ENCODE peak calls at places on chromosomes 7 and 10, in four cellular contexts. C, W, I and T are unnamed samples.

GRCh38 chr7:80806653-80807052 is 112.2 kb downstream of the SEMA3C start:
- DNase-seq in C (no peak), I (no peak), W (no peak), T (no peak)

GRCh38 chr7:143385891-143386781 is 5.0 kb downstream of the ZYX start:
- DNase-seq in W (no peak), C (peak; percentile 84), I (peak; percentile 71), T (peak; percentile 68)

GRCh38 chr7:44104880-44105771 is 981 bp downstream of the AEBP1 start:
- DNase-seq in I (peak; percentile 70), C (no peak), W (peak; percentile 46), T (peak; percentile 60)

GRCh38 chr10:107800061-107800460 is 635.6 kb upstream of the SORCS1 start:
- DNase-seq in W (no peak), C (no peak), I (no peak), T (no peak)

GRCh38 chr10:74930962-74931361 is 104.6 kb downstream of the KAT6B start:
- DNase-seq in W (no peak), I (no peak), C (no peak), T (no peak)

GRCh38 chr7:134175724-134176350 is 48.7 kb downstream of the LRGUK start:
- DNase-seq in W (no peak), C (no peak), I (no peak), T (no peak)

GRCh38 chr10:86371691-86372090 is 5.1 kb upstream of the GRID1 start:
- DNase-seq in I (no peak), C (no peak), W (no peak), T (no peak)

GRCh38 chr10:104309980-104310978 is 28.0 kb downstream of the ITPRIP start:
- DNase-seq in C (peak; percentile 69), W (peak; percentile 90), I (peak; percentile 96), T (no peak)

GRCh38 chr10:828191-828590 is 103.3 kb downstream of the LARP4B start:
- DNase-seq in C (no peak), W (no peak), I (no peak), T (no peak)

GRCh38 chr10:92640110-92640509 is 47.2 kb downstream of the KIF11 start:
- DNase-seq in I (peak; percentile 85), C (no peak), W (peak; percentile 50), T (peak; percentile 77)

GRCh38 chr10:43106256-43107091 is 29.6 kb downstream of the RET start:
- DNase-seq in W (no peak), I (no peak), C (no peak), T (no peak)

GRCh38 chr10:43105119-43105792 is 28.4 kb downstream of the RET start:
- DNase-seq in C (peak; percentile 71), I (peak; percentile 69), W (peak; percentile 63), T (peak; percentile 85)

GRCh38 chr10:43108951-43109350 is 29.3 kb upstream of the CSGALNACT2 start:
- DNase-seq in I (no peak), W (no peak), C (no peak), T (no peak)

GRCh38 chr10:43102063-43102828 is 25.4 kb downstream of the RET start:
- DNase-seq in W (no peak), I (no peak), C (no peak), T (no peak)

DNA sequence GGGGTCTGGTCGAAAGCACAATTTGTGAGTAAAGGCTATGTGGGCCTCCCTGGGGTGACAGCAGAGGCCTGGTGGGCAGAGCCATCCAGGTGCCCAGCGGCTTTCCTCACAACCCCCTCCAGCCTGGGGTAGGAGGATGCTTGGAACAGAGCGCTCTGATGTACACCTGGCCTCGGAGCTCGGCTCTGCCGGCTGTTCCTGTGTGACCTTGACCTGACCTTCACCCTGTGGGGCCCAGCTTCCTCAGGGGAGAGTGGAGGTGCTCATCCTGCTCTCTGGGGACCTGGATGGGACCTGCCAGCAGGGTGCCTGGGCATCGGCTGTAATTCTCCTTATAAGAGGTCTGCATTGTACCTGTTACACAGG is 28.9 kb downstream of the RET start:
- DNase-seq in I (no peak), C (no peak), W (no peak), T (no peak)
- H3K4me3 ChIP-seq in I (peak overlapping the region; percentile 53), C (no peak overlapping the region), W (no peak overlapping the region), T (no peak overlapping the region)

GRCh38 chr7:116593359-116594075 is 68.7 kb downstream of the CAV1 start:
- DNase-seq in C (no peak), W (no peak), I (no peak), T (no peak)

GRCh38 chr7:116595063-116595462 is 70.2 kb downstream of the CAV1 start:
- DNase-seq in W (no peak), C (no peak), I (no peak), T (no peak)

GRCh38 chr7:116591202-116592040 is 66.6 kb downstream of the CAV1 start:
- DNase-seq in C (no peak), I (peak; percentile 59), W (peak; percentile 52), T (peak; percentile 30)

GRCh38 chr7:116592041-116592355 is 67.2 kb downstream of the CAV1 start:
- DNase-seq in I (no peak), C (no peak), W (no peak), T (no peak)

GRCh38 chr7:116592445-116592844 is 67.6 kb downstream of the CAV1 start:
- DNase-seq in I (no peak), W (no peak), C (no peak), T (no peak)
- H3K4me3 ChIP-seq in I (no peak overlapping the region), W (peak overlapping the region; percentile 62), C (no peak overlapping the region), T (no peak overlapping the region)

DNA sequence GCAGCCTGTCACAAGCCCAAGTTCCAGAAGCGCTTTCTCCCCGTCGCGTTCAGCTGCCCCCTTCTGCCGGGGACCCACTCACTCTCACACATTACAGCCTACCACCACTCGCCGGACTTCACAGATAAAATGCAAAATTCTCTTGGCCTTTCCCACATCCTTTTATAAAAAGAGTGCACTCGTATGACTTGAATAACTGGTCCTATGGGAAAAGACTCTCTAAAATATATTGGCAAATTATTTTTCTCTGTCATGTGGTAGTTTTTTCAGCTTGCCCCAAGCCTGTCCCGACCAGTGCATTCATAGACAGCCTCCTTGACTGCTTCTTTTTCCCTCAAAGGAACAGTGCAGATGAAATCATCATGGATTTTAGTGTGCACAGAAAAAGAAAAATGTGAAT is 1.3 kb downstream of the INHBA start:
- DNase-seq in I (no peak), W (peak; percentile 33), C (no peak), T (no peak)
- H3K4me3 ChIP-seq in I (peak overlapping the region; percentile 73), W (peak overlapping the region; percentile 91), C (no peak overlapping the region), T (peak overlapping the region; percentile 4)

GRCh38 chr10:17453035-17453376 is 1.4 kb downstream of the ST8SIA6 start:
- DNase-seq in W (no peak), I (no peak), C (no peak), T (no peak)
- H3K4me3 ChIP-seq in W (peak overlapping the region; percentile 52), I (no peak overlapping the region), C (peak overlapping the region; percentile 44), T (peak overlapping the region; percentile 50)

DNA sequence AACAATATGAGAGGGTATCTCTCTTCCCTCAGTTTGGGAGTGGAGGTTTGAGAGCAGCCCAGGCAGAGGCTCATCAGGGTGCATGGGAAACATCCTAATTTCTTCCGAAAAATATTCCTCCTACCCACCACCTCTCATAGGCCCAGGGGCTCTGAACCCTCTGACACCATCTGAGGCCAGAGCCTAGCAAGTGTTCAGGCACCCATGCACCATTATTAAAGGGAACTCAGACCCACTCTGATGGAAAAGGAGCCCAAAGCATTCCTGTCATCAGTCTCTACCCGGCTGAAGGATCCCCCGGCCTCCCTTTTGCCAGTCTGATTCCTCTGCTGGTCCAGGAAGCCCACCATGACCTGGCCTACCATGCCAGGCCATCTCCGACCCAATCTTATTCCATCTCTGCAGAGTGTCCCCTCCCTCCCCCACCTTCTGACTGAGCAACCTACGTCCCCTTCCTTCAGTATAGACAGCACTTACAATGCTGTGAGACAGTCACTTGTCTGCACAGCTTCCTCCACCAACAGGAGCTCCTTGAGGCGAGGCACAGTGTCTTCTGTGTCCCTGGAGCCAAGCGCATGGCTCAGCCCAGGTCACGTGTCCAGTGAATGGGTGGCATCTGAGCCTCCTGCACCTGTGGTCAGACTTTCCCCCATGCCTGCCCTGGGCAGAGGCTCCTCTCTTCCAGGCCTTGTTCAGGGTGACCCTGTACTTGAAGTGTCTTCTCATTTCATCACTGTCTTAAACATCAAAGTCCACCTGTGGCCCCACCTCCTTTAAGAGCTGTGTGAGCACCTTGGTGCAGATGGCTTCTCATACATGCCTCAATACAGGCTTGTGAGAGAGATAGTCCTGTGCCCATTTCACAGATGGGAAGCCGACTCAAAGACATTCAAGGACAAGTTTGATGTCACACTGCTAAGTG is 905 bp upstream of the GPR15LG start:
- DNase-seq in I (no peak), W (no peak), C (no peak), T (no peak)
- H3K4me3 ChIP-seq in I (no peak overlapping the region), W (no peak overlapping the region), C (no peak overlapping the region), T (no peak overlapping the region)